ENCODE peak calls at places on chromosome 21, in four cellular contexts. W is HEK293T, Y is NCI-H1105, F is GM23248. G is an unnamed sample.

GRCh38 chr21:42336065-42336464 is 14.7 kb downstream of the TFF2 start:
- DNase-seq in W (no peak), Y (no peak), F (no peak), G (no peak)

GRCh38 chr21:32138658-32139057 is 140.2 kb downstream of the MIS18A start:
- DNase-seq in W (no peak), Y (no peak), F (no peak), G (no peak)

GRCh38 chr21:38984982-38985422 is 179.3 kb downstream of the ETS2 start:
- DNase-seq in W (no peak), Y (no peak), F (peak; percentile 89), G (no peak)

GRCh38 chr21:31623664-31624063 is 35.8 kb upstream of the SOD1 start:
- DNase-seq in W (peak; percentile 40), Y (no peak), F (no peak), G (no peak)

GRCh38 chr21:44475266-44475665 is 20.0 kb downstream of the LRRC3 start:
- DNase-seq in W (no peak), Y (no peak), F (no peak), G (no peak)

GRCh38 chr21:41885341-41886024 is 6.3 kb upstream of the PRDM15 start:
- DNase-seq in W (no peak), Y (no peak), F (no peak), G (no peak)

GRCh38 chr21:34052171-34052570 is 21.2 kb upstream of the MRPS6 start:
- DNase-seq in W (no peak), Y (no peak), F (no peak), G (no peak)

GRCh38 chr21:31622397-31622796 is 37.1 kb upstream of the SOD1 start:
- DNase-seq in W (no peak), Y (no peak), F (no peak), G (no peak)

GRCh38 chr21:33020558-33021100 is 5.1 kb upstream of the OLIG2 start:
- DNase-seq in W (no peak), Y (no peak), F (no peak), G (no peak)

GRCh38 chr21:44332383-44332782 is 6.8 kb downstream of the CFAP410 start:
- DNase-seq in W (no peak), Y (no peak), F (no peak), G (no peak)

GRCh38 chr21:45574081-45574501 is 31.9 kb upstream of the SLC19A1 start:
- DNase-seq in W (no peak), Y (no peak), F (no peak), G (no peak)

GRCh38 chr21:42631142-42631541 is 22.3 kb upstream of the PDE9A start:
- DNase-seq in W (no peak), Y (no peak), F (no peak), G (no peak)

GRCh38 chr21:32279377-32279680 is 480 bp upstream of the MIS18A start:
- DNase-seq in W (no peak), Y (no peak), F (no peak), G (no peak)

GRCh38 chr21:43983860-43984420 is 28.2 kb upstream of the TRAPPC10 start:
- DNase-seq in W (no peak), Y (no peak), F (no peak), G (no peak)

GRCh38 chr21:46062471-46063211 is 35.3 kb upstream of the COL6A2 start:
- DNase-seq in W (no peak), Y (no peak), F (peak; percentile 43), G (no peak)

GRCh38 chr21:32519945-32520884 is 65.1 kb downstream of the TCP10L start:
- DNase-seq in W (no peak), Y (no peak), F (no peak), G (no peak)

GRCh38 chr21:45998871-45999580 is 17.5 kb downstream of the COL6A1 start:
- DNase-seq in W (no peak), Y (no peak), F (no peak), G (no peak)

GRCh38 chr21:41388259-41388658 is 26.4 kb downstream of the MX2 start:
- DNase-seq in W (no peak), Y (no peak), F (no peak), G (no peak)

GRCh38 chr21:38861006-38861405 is 55.3 kb downstream of the ETS2 start:
- DNase-seq in W (no peak), Y (peak; percentile 45), F (no peak), G (no peak)

GRCh38 chr21:36235058-36235582 is 78.5 kb downstream of the DOP1B start:
- DNase-seq in W (no peak), Y (no peak), F (no peak), G (no peak)

GRCh38 chr21:43884012-43884860 is 19.2 kb downstream of the AGPAT3 start:
- DNase-seq in W (peak; percentile 51), Y (no peak), F (no peak), G (no peak)

GRCh38 chr21:31538821-31539220 is 120.7 kb upstream of the SOD1 start:
- DNase-seq in W (no peak), Y (no peak), F (no peak), G (no peak)

GRCh38 chr21:43775795-43776430 is at the start of gene CSTB:
- DNase-seq in W (peak; percentile 86), Y (peak; percentile 83), F (peak; percentile 79), G (no peak)

GRCh38 chr21:17580319-17580718 is 32.4 kb downstream of the BTG3 start:
- DNase-seq in W (no peak), Y (no peak), F (no peak), G (no peak)

GRCh38 chr21:45546636-45547203 is 4.5 kb upstream of the SLC19A1 start:
- DNase-seq in W (no peak), Y (no peak), F (no peak), G (no peak)

GRCh38 chr21:34908424-34909055 is 140.6 kb downstream of the RUNX1 start:
- DNase-seq in W (no peak), Y (no peak), F (peak; percentile 72), G (no peak)

GRCh38 chr21:43754948-43755781 is 20.9 kb downstream of the CSTB start:
- DNase-seq in W (no peak), Y (no peak), F (no peak), G (no peak)

G was measured in AG04450.